ENCODE peak calls at places on chromosomes 12 and 14, in five cellular contexts. L is stimulated activated CD4-positive, alpha-beta T cell treated with anti-CD3 and anti-CD28 coated beads, Interleukin-2, amount 100 ng/mL, for 48 hours; N is AG08396; F is heart left ventricle; J is HT-29. T is an unnamed sample.

GRCh38 chr12:92991134-92991533 is 62.0 kb upstream of the EEA1 start:
- DNase-seq in F (no peak), N (no peak), L (no peak), J (no peak), T (no peak)

GRCh38 chr14:66009104-66009503 is 477.1 kb upstream of the CCDC196 start:
- DNase-seq in L (no peak), N (peak), J (no peak), F (peak), T (no peak)

GRCh38 chr12:78120866-78121590 is 290.3 kb downstream of the NAV3 start:
- DNase-seq in F (no peak), J (peak), L (no peak), N (no peak), T (no peak)

GRCh38 chr14:90805662-90806548 is 10.3 kb downstream of the TTC7B start:
- DNase-seq in F (peak), N (no peak), J (no peak), L (no peak), T (no peak)

GRCh38 chr12:117097159-117097558 is 2.1 kb downstream of the TESC start:
- DNase-seq in F (no peak), N (no peak), L (no peak), J (no peak), T (no peak)

GRCh38 chr12:19421503-19422282 is 17.6 kb upstream of the AEBP2 start:
- DNase-seq in L (no peak), J (no peak), N (no peak), F (no peak), T (no peak)

GRCh38 chr14:94532462-94532861 is 23.2 kb upstream of the SERPINA12 start:
- DNase-seq in J (no peak), F (no peak), L (no peak), N (no peak), T (no peak)

GRCh38 chr14:73047808-73048207 is 10.5 kb upstream of the RBM25 start:
- DNase-seq in N (no peak), J (no peak), L (no peak), F (no peak), T (no peak)

GRCh38 chr14:92651106-92651792 is 97.2 kb downstream of the LGMN start:
- DNase-seq in J (no peak), L (peak), N (no peak), F (peak), T (peak)

GRCh38 chr12:58711968-58712367 is 208.3 kb downstream of the LRIG3 start:
- DNase-seq in L (no peak), N (peak), J (no peak), F (no peak), T (no peak)

GRCh38 chr14:67537736-67538135 is 4.6 kb downstream of the PLEKHH1 start:
- DNase-seq in F (no peak), N (no peak), L (no peak), J (no peak), T (no peak)

GRCh38 chr12:112705037-112705632 is 86.4 kb upstream of the RPH3A start:
- DNase-seq in F (no peak), N (no peak), J (peak), L (no peak), T (no peak)

GRCh38 chr12:774051-774614 is 21.8 kb downstream of the WNK1 start:
- DNase-seq in N (no peak), L (no peak), F (no peak), J (no peak), T (no peak)

GRCh38 chr12:49907352-49907751 is 3.7 kb upstream of the FAIM2 start:
- DNase-seq in J (no peak), L (no peak), N (no peak), F (no peak), T (no peak)

GRCh38 chr14:34014936-34015335 is 64.1 kb upstream of the EGLN3 start:
- DNase-seq in J (no peak), F (no peak), L (no peak), N (no peak), T (no peak)

GRCh38 chr12:68367136-68367535 is 35.0 kb upstream of the MDM1 start:
- DNase-seq in L (no peak), N (no peak), J (no peak), F (no peak), T (no peak)

GRCh38 chr12:26744697-26745440 is 88.1 kb downstream of the ITPR2 start:
- DNase-seq in L (no peak), J (no peak), N (no peak), F (no peak), T (no peak)

GRCh38 chr14:101017209-101017608 is 113.7 kb upstream of the RTL1 start:
- DNase-seq in F (no peak), N (peak), J (no peak), L (no peak), T (no peak)

GRCh38 chr14:57254884-57255283 is 13.8 kb downstream of the EXOC5 start:
- DNase-seq in L (no peak), F (no peak), J (no peak), N (no peak), T (no peak)

GRCh38 chr12:120079352-120080042 is 37.1 kb downstream of the RAB35 start:
- DNase-seq in F (peak), N (no peak), L (no peak), J (peak), T (no peak)

GRCh38 chr12:6386038-6386437 is 2.1 kb downstream of the LTBR start:
- DNase-seq in F (no peak), L (no peak), J (no peak), N (no peak), T (no peak)

GRCh38 chr14:57707219-57707618 is 158.7 kb downstream of the SLC35F4 start:
- DNase-seq in J (no peak), N (no peak), F (no peak), L (no peak), T (no peak)

GRCh38 chr12:110600254-110600653 is 13.7 kb upstream of the TCTN1 start:
- DNase-seq in F (no peak), L (no peak), J (peak), N (peak), T (no peak)

GRCh38 chr12:31874961-31875608 is 84.1 kb upstream of the RESF1 start:
- DNase-seq in F (peak), L (peak), N (peak), J (peak), T (peak)

GRCh38 chr12:130031571-130032189 is 127.9 kb upstream of the TMEM132D start:
- DNase-seq in L (peak), F (no peak), J (peak), N (peak), T (peak)

T was measured in stimulated activated effector memory CD8-positive, alpha-beta T cell treated with anti-CD3 and anti-CD28 coated beads, Interleukin-12 subunit alpha, Interleukin-12 subunit beta, amount 100 ng/mL, for 72 hours.